ENCODE peak calls at places on chromosomes 6 and 20, in nine cellular contexts. One of them, this sample, is unnamed.

GRCh38 chr6:32519117-32519909 is 10.8 kb downstream of the HLA-DRB5 start:
- DNase-seq in psoas muscle: no peak
- DNase-seq in CD8-positive, alpha-beta T cell: no peak
- DNase-seq in cardiac muscle cell: no peak
- DNase-seq in ovary: no peak
- DNase-seq in neuronal stem cell: no peak
- DNase-seq in left ventricle myocardium inferior: no peak
- DNase-seq in fibroblast of lung: no peak
- DNase-seq in A549: no peak
- DNase-seq in this sample: no peak

GRCh38 chr6:2522521-2522920 is 228.2 kb downstream of the MYLK4 start:
- DNase-seq in psoas muscle: no peak
- DNase-seq in CD8-positive, alpha-beta T cell: no peak
- DNase-seq in cardiac muscle cell: no peak
- DNase-seq in ovary: no peak
- DNase-seq in neuronal stem cell: no peak
- DNase-seq in left ventricle myocardium inferior: no peak
- DNase-seq in fibroblast of lung: peak
- DNase-seq in A549: no peak
- DNase-seq in this sample: no peak

GRCh38 chr6:127342946-127343752 is at the start of gene ECHDC1:
- DNase-seq in psoas muscle: peak
- DNase-seq in CD8-positive, alpha-beta T cell: peak
- DNase-seq in cardiac muscle cell: peak
- DNase-seq in ovary: peak
- DNase-seq in neuronal stem cell: peak
- DNase-seq in left ventricle myocardium inferior: peak
- DNase-seq in fibroblast of lung: peak
- DNase-seq in A549: peak
- DNase-seq in this sample: no peak

GRCh38 chr6:71289039-71289801 is 609 bp downstream of the OGFRL1 start:
- DNase-seq in psoas muscle: peak
- DNase-seq in CD8-positive, alpha-beta T cell: peak
- DNase-seq in cardiac muscle cell: peak
- DNase-seq in ovary: peak
- DNase-seq in neuronal stem cell: peak
- DNase-seq in left ventricle myocardium inferior: peak
- DNase-seq in fibroblast of lung: peak
- DNase-seq in A549: peak
- DNase-seq in this sample: no peak

GRCh38 chr6:149766156-149766768 is 16.7 kb downstream of the PCMT1 start:
- DNase-seq in psoas muscle: no peak
- DNase-seq in CD8-positive, alpha-beta T cell: no peak
- DNase-seq in cardiac muscle cell: no peak
- DNase-seq in ovary: no peak
- DNase-seq in neuronal stem cell: no peak
- DNase-seq in left ventricle myocardium inferior: no peak
- DNase-seq in fibroblast of lung: peak
- DNase-seq in A549: no peak
- DNase-seq in this sample: no peak

GRCh38 chr6:68008445-68008844 is 626.6 kb upstream of the ADGRB3 start:
- DNase-seq in psoas muscle: no peak
- DNase-seq in CD8-positive, alpha-beta T cell: no peak
- DNase-seq in cardiac muscle cell: no peak
- DNase-seq in ovary: no peak
- DNase-seq in neuronal stem cell: no peak
- DNase-seq in left ventricle myocardium inferior: no peak
- DNase-seq in fibroblast of lung: peak
- DNase-seq in A549: no peak
- DNase-seq in this sample: no peak

GRCh38 chr20:400121-400450 is 8.0 kb upstream of the RBCK1 start:
- DNase-seq in psoas muscle: no peak
- DNase-seq in CD8-positive, alpha-beta T cell: no peak
- DNase-seq in cardiac muscle cell: no peak
- DNase-seq in ovary: no peak
- DNase-seq in neuronal stem cell: no peak
- DNase-seq in left ventricle myocardium inferior: no peak
- DNase-seq in fibroblast of lung: no peak
- DNase-seq in A549: no peak
- DNase-seq in this sample: no peak

GRCh38 chr20:32685541-32686529 is 12.1 kb upstream of the C20orf203 start:
- DNase-seq in psoas muscle: peak
- DNase-seq in CD8-positive, alpha-beta T cell: no peak
- DNase-seq in cardiac muscle cell: no peak
- DNase-seq in ovary: no peak
- DNase-seq in neuronal stem cell: no peak
- DNase-seq in left ventricle myocardium inferior: peak
- DNase-seq in fibroblast of lung: peak
- DNase-seq in A549: no peak
- DNase-seq in this sample: no peak

GRCh38 chr20:32976746-32977145 is 27.5 kb downstream of the SUN5 start:
- DNase-seq in psoas muscle: no peak
- DNase-seq in CD8-positive, alpha-beta T cell: no peak
- DNase-seq in cardiac muscle cell: no peak
- DNase-seq in ovary: no peak
- DNase-seq in neuronal stem cell: no peak
- DNase-seq in left ventricle myocardium inferior: no peak
- DNase-seq in fibroblast of lung: no peak
- DNase-seq in A549: no peak
- DNase-seq in this sample: no peak

GRCh38 chr20:36093025-36093803 is 61.3 kb upstream of the EPB41L1 start:
- DNase-seq in psoas muscle: peak
- DNase-seq in CD8-positive, alpha-beta T cell: peak
- DNase-seq in cardiac muscle cell: peak
- DNase-seq in ovary: peak
- DNase-seq in neuronal stem cell: no peak
- DNase-seq in left ventricle myocardium inferior: peak
- DNase-seq in fibroblast of lung: peak
- DNase-seq in A549: peak
- DNase-seq in this sample: no peak

GRCh38 chr20:20487811-20488210 is 119.9 kb downstream of the INSM1 start:
- DNase-seq in psoas muscle: no peak
- DNase-seq in CD8-positive, alpha-beta T cell: no peak
- DNase-seq in cardiac muscle cell: no peak
- DNase-seq in ovary: no peak
- DNase-seq in neuronal stem cell: no peak
- DNase-seq in left ventricle myocardium inferior: no peak
- DNase-seq in fibroblast of lung: peak
- DNase-seq in A549: no peak
- DNase-seq in this sample: no peak

GRCh38 chr6:43616728-43617472 is 12.2 kb downstream of the GTPBP2 start:
- DNase-seq in psoas muscle: no peak
- DNase-seq in CD8-positive, alpha-beta T cell: no peak
- DNase-seq in cardiac muscle cell: no peak
- DNase-seq in ovary: no peak
- DNase-seq in neuronal stem cell: no peak
- DNase-seq in left ventricle myocardium inferior: no peak
- DNase-seq in fibroblast of lung: no peak
- DNase-seq in A549: no peak
- DNase-seq in this sample: no peak

GRCh38 chr20:50304883-50305635 is 114.4 kb downstream of the CEBPB start:
- DNase-seq in psoas muscle: peak
- DNase-seq in CD8-positive, alpha-beta T cell: no peak
- DNase-seq in cardiac muscle cell: no peak
- DNase-seq in ovary: peak
- DNase-seq in neuronal stem cell: no peak
- DNase-seq in left ventricle myocardium inferior: peak
- DNase-seq in fibroblast of lung: peak
- DNase-seq in A549: no peak
- DNase-seq in this sample: no peak

DNA sequence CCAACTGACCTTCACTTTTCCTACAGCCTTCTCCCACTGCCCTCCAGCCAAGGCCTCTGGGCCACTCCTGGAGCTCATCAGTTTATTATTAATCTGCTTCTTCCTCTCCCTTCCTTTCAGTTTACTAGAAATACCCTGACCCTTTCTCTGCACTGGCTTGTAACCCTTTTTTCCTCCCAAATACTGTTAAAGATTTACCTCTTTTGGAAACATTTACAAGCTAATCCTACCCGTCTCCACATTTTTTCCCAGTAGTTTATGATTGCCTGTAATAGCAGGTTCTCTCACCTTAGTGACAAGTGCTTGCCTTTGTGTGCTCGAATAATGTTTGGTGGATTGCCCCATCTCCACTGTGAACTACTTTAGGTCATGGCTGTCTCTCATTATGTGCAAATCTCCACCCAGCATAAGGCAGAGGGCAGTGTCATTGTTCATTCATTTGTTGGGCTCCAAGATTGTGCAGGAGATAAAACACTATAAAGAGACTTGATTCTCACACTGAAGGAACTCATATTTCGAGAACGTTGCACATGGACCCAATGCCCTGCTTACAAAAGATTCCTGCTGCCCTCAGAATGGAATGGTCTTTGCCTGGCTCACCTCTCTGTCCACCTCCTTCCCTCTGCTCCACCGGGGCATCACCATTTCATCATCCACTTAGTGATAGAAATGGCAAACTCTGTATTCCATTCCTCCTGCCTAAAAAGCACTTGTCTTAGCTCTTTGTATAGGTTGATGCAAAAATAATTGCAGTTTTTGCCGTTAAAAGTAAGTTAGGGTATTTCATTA is 491.1 kb downstream of the UTRN start:
- DNase-seq in psoas muscle: no peak
- DNase-seq in CD8-positive, alpha-beta T cell: no peak
- DNase-seq in cardiac muscle cell: no peak
- DNase-seq in ovary: no peak
- DNase-seq in neuronal stem cell: no peak
- DNase-seq in left ventricle myocardium inferior: no peak
- DNase-seq in fibroblast of lung: no peak
- DNase-seq in A549: no peak
- DNase-seq in this sample: no peak
- H3K27ac ChIP-seq in psoas muscle: no peak
- H3K27ac ChIP-seq in CD8-positive, alpha-beta T cell: no peak
- H3K27ac ChIP-seq in cardiac muscle cell: no peak
- H3K27ac ChIP-seq in ovary: no peak
- H3K27ac ChIP-seq in neuronal stem cell: no peak
- H3K27ac ChIP-seq in left ventricle myocardium inferior: no peak
- H3K27ac ChIP-seq in fibroblast of lung: no peak
- H3K27ac ChIP-seq in A549: no peak
- H3K27ac ChIP-seq in this sample: no peak

DNA sequence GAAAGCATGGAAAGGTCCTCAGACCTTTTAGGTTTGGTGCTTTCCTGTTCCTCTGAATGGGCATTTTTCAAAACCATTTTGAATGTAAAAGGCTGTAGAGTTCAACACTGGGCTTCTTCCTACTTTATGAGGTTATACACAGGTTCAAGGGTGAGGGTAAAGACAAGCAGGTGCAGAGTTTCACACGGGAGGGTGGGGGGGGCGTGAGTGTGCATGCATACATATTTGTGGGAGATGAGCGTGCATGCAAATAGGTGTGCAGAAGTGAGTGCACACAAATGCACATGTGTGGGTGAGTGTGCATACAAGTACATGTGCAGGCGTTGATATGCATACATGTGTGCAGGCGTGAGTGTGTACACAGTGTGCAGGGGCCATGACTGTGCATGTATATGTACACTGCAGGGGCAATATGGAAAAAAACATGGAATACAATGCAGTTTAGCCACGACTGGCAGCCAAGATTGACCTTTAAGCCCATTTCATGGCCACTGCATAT is 183.1 kb downstream of the GMPR start:
- DNase-seq in psoas muscle: no peak
- DNase-seq in CD8-positive, alpha-beta T cell: no peak
- DNase-seq in cardiac muscle cell: no peak
- DNase-seq in ovary: no peak
- DNase-seq in neuronal stem cell: no peak
- DNase-seq in left ventricle myocardium inferior: no peak
- DNase-seq in fibroblast of lung: no peak
- DNase-seq in A549: no peak
- DNase-seq in this sample: no peak
- H3K4me3 ChIP-seq in psoas muscle: no peak
- H3K4me3 ChIP-seq in CD8-positive, alpha-beta T cell: no peak
- H3K4me3 ChIP-seq in cardiac muscle cell: no peak
- H3K4me3 ChIP-seq in ovary: no peak
- H3K4me3 ChIP-seq in neuronal stem cell: no peak
- H3K4me3 ChIP-seq in left ventricle myocardium inferior: no peak
- H3K4me3 ChIP-seq in fibroblast of lung: no peak
- H3K4me3 ChIP-seq in A549: no peak
- H3K4me3 ChIP-seq in this sample: no peak

GRCh38 chr6:116459927-116460326 is 1.2 kb upstream of the CALHM6 start:
- DNase-seq in psoas muscle: no peak
- DNase-seq in CD8-positive, alpha-beta T cell: no peak
- DNase-seq in cardiac muscle cell: no peak
- DNase-seq in ovary: no peak
- DNase-seq in neuronal stem cell: no peak
- DNase-seq in left ventricle myocardium inferior: no peak
- DNase-seq in fibroblast of lung: no peak
- DNase-seq in A549: no peak
- DNase-seq in this sample: no peak

GRCh38 chr6:116461563-116462507 is 660 bp downstream of the CALHM6 start:
- DNase-seq in psoas muscle: peak
- DNase-seq in CD8-positive, alpha-beta T cell: peak
- DNase-seq in cardiac muscle cell: peak
- DNase-seq in ovary: peak
- DNase-seq in neuronal stem cell: peak
- DNase-seq in left ventricle myocardium inferior: peak
- DNase-seq in fibroblast of lung: peak
- DNase-seq in A549: no peak
- DNase-seq in this sample: peak

GRCh38 chr6:116461075-116461474 is at the start of gene CALHM6:
- DNase-seq in psoas muscle: no peak
- DNase-seq in CD8-positive, alpha-beta T cell: no peak
- DNase-seq in cardiac muscle cell: no peak
- DNase-seq in ovary: no peak
- DNase-seq in neuronal stem cell: no peak
- DNase-seq in left ventricle myocardium inferior: no peak
- DNase-seq in fibroblast of lung: no peak
- DNase-seq in A549: no peak
- DNase-seq in this sample: no peak

GRCh38 chr6:116465246-116465645 is 4.1 kb downstream of the CALHM6 start:
- DNase-seq in psoas muscle: no peak
- DNase-seq in CD8-positive, alpha-beta T cell: no peak
- DNase-seq in cardiac muscle cell: no peak
- DNase-seq in ovary: no peak
- DNase-seq in neuronal stem cell: no peak
- DNase-seq in left ventricle myocardium inferior: no peak
- DNase-seq in fibroblast of lung: no peak
- DNase-seq in A549: no peak
- DNase-seq in this sample: no peak

GRCh38 chr6:116462516-116462915 is 1.3 kb downstream of the CALHM6 start:
- DNase-seq in psoas muscle: no peak
- DNase-seq in CD8-positive, alpha-beta T cell: no peak
- DNase-seq in cardiac muscle cell: no peak
- DNase-seq in ovary: no peak
- DNase-seq in neuronal stem cell: no peak
- DNase-seq in left ventricle myocardium inferior: no peak
- DNase-seq in fibroblast of lung: no peak
- DNase-seq in A549: no peak
- DNase-seq in this sample: no peak
- H3K27ac ChIP-seq in psoas muscle: no peak
- H3K27ac ChIP-seq in CD8-positive, alpha-beta T cell: no peak
- H3K27ac ChIP-seq in cardiac muscle cell: no peak
- H3K27ac ChIP-seq in ovary: no peak
- H3K27ac ChIP-seq in neuronal stem cell: no peak
- H3K27ac ChIP-seq in left ventricle myocardium inferior: peak
- H3K27ac ChIP-seq in fibroblast of lung: no peak
- H3K27ac ChIP-seq in A549: no peak
- H3K27ac ChIP-seq in this sample: no peak

DNA sequence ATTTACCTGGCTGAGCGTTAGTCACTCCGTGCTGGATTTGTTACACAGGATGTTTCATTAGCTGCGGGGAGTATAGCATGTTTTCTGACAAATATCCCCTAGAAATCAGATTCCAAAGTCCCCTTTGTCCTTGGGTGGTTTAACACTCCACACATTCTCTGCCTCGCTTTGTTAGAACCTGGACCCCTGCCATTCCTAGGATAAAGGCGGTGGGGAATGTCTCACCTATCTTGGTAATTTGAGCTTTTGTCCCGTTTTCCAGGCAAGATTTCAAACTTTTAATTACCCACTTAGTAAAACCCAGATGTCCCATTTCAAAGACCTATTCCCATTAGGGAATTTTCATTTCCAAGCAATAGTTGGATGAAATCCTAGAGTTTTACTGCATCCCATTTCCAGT is 501.0 kb upstream of the MAP3K7 start:
- DNase-seq in psoas muscle: no peak
- DNase-seq in CD8-positive, alpha-beta T cell: no peak
- DNase-seq in cardiac muscle cell: no peak
- DNase-seq in ovary: no peak
- DNase-seq in neuronal stem cell: peak
- DNase-seq in left ventricle myocardium inferior: no peak
- DNase-seq in fibroblast of lung: no peak
- DNase-seq in A549: no peak
- DNase-seq in this sample: peak
- H3K4me3 ChIP-seq in psoas muscle: no peak
- H3K4me3 ChIP-seq in CD8-positive, alpha-beta T cell: no peak
- H3K4me3 ChIP-seq in cardiac muscle cell: no peak
- H3K4me3 ChIP-seq in ovary: no peak
- H3K4me3 ChIP-seq in neuronal stem cell: no peak
- H3K4me3 ChIP-seq in left ventricle myocardium inferior: no peak
- H3K4me3 ChIP-seq in fibroblast of lung: no peak
- H3K4me3 ChIP-seq in A549: no peak
- H3K4me3 ChIP-seq in this sample: no peak

This sample was measured in iPS DF 6.9.